ENCODE peak calls at places on chromosomes 5 and 9, in five cellular contexts. One of them, this sample, is unnamed.

GRCh38 chr5:76556511-76557221 is 66.5 kb downstream of the F2RL2 start:
- DNase-seq in coronary artery: no peak
- DNase-seq in CD4-positive, alpha-beta memory T cell: no peak
- DNase-seq in adipocyte: no peak
- DNase-seq in tibial artery: no peak
- DNase-seq in this sample: no peak

GRCh38 chr5:61320860-61321259 is 11.2 kb upstream of the ZSWIM6 start:
- DNase-seq in CD4-positive, alpha-beta memory T cell: no peak
- DNase-seq in tibial artery: no peak
- DNase-seq in adipocyte: no peak
- DNase-seq in coronary artery: no peak
- DNase-seq in this sample: no peak

GRCh38 chr9:20863910-20864309 is 167.5 kb downstream of the HACD4 start:
- DNase-seq in tibial artery: no peak
- DNase-seq in adipocyte: no peak
- DNase-seq in CD4-positive, alpha-beta memory T cell: no peak
- DNase-seq in coronary artery: no peak
- DNase-seq in this sample: no peak

GRCh38 chr9:88726803-88727202 is 191.8 kb downstream of the NXNL2 start:
- DNase-seq in adipocyte: no peak
- DNase-seq in CD4-positive, alpha-beta memory T cell: no peak
- DNase-seq in tibial artery: no peak
- DNase-seq in coronary artery: no peak
- DNase-seq in this sample: no peak

GRCh38 chr5:8386889-8387288 is 517.9 kb downstream of the MTRR start:
- DNase-seq in adipocyte: no peak
- DNase-seq in CD4-positive, alpha-beta memory T cell: no peak
- DNase-seq in tibial artery: no peak
- DNase-seq in coronary artery: no peak
- DNase-seq in this sample: no peak

GRCh38 chr5:61572959-61573358 is 240.9 kb downstream of the ZSWIM6 start:
- DNase-seq in adipocyte: no peak
- DNase-seq in tibial artery: no peak
- DNase-seq in coronary artery: no peak
- DNase-seq in CD4-positive, alpha-beta memory T cell: no peak
- DNase-seq in this sample: no peak

GRCh38 chr5:81971086-81971693 is 633 bp upstream of the ATG10 start:
- DNase-seq in tibial artery: no peak
- DNase-seq in adipocyte: peak; percentile 64
- DNase-seq in CD4-positive, alpha-beta memory T cell: peak; percentile 60
- DNase-seq in coronary artery: no peak
- DNase-seq in this sample: peak; percentile 3

GRCh38 chr5:92956886-92957285 is 624.1 kb downstream of the NR2F1-AS1 start:
- DNase-seq in tibial artery: no peak
- DNase-seq in coronary artery: no peak
- DNase-seq in CD4-positive, alpha-beta memory T cell: no peak
- DNase-seq in adipocyte: no peak
- DNase-seq in this sample: no peak

GRCh38 chr9:91220491-91221135 is 141.1 kb downstream of the AUH start:
- DNase-seq in coronary artery: no peak
- DNase-seq in CD4-positive, alpha-beta memory T cell: no peak
- DNase-seq in adipocyte: no peak
- DNase-seq in tibial artery: no peak
- DNase-seq in this sample: no peak

GRCh38 chr5:167998148-167998767 is 293.2 kb upstream of the WWC1 start:
- DNase-seq in CD4-positive, alpha-beta memory T cell: no peak
- DNase-seq in coronary artery: no peak
- DNase-seq in tibial artery: no peak
- DNase-seq in adipocyte: no peak
- DNase-seq in this sample: no peak

GRCh38 chr5:61301820-61302563 is 30.1 kb upstream of the ZSWIM6 start:
- DNase-seq in tibial artery: peak; percentile 94
- DNase-seq in adipocyte: peak; percentile 99
- DNase-seq in coronary artery: peak; percentile 93
- DNase-seq in CD4-positive, alpha-beta memory T cell: no peak
- DNase-seq in this sample: peak; percentile 98

GRCh38 chr5:96809898-96810297 is 2.2 kb upstream of the ERAP1 start:
- DNase-seq in adipocyte: no peak
- DNase-seq in CD4-positive, alpha-beta memory T cell: no peak
- DNase-seq in coronary artery: no peak
- DNase-seq in tibial artery: no peak
- DNase-seq in this sample: no peak

GRCh38 chr5:10789021-10789420 is 28.0 kb upstream of the DAP start:
- DNase-seq in CD4-positive, alpha-beta memory T cell: no peak
- DNase-seq in adipocyte: peak; percentile 79
- DNase-seq in coronary artery: no peak
- DNase-seq in tibial artery: no peak
- DNase-seq in this sample: no peak

GRCh38 chr9:6640268-6641072 is 5.1 kb downstream of the GLDC start:
- DNase-seq in coronary artery: no peak
- DNase-seq in CD4-positive, alpha-beta memory T cell: no peak
- DNase-seq in adipocyte: no peak
- DNase-seq in tibial artery: no peak
- DNase-seq in this sample: peak; percentile 16

GRCh38 chr9:126658964-126659555 is 45.3 kb downstream of the LMX1B start:
- DNase-seq in tibial artery: no peak
- DNase-seq in coronary artery: no peak
- DNase-seq in CD4-positive, alpha-beta memory T cell: no peak
- DNase-seq in adipocyte: no peak
- DNase-seq in this sample: no peak

GRCh38 chr5:154866841-154867240 is 8.4 kb downstream of the CNOT8 start:
- DNase-seq in adipocyte: peak; percentile 27
- DNase-seq in coronary artery: no peak
- DNase-seq in CD4-positive, alpha-beta memory T cell: no peak
- DNase-seq in tibial artery: no peak
- DNase-seq in this sample: no peak

GRCh38 chr5:164475339-164475977 is 970.0 kb downstream of the MAT2B start:
- DNase-seq in coronary artery: no peak
- DNase-seq in tibial artery: no peak
- DNase-seq in CD4-positive, alpha-beta memory T cell: no peak
- DNase-seq in adipocyte: peak; percentile 74
- DNase-seq in this sample: peak; percentile 10

GRCh38 chr5:2746642-2747041 is 4.8 kb downstream of the IRX2 start:
- DNase-seq in adipocyte: no peak
- DNase-seq in CD4-positive, alpha-beta memory T cell: no peak
- DNase-seq in coronary artery: no peak
- DNase-seq in tibial artery: no peak
- DNase-seq in this sample: no peak

GRCh38 chr5:71475788-71476384 is 20.4 kb downstream of the BDP1 start:
- DNase-seq in coronary artery: no peak
- DNase-seq in CD4-positive, alpha-beta memory T cell: peak; percentile 16
- DNase-seq in adipocyte: peak; percentile 36
- DNase-seq in tibial artery: no peak
- DNase-seq in this sample: peak; percentile 18

GRCh38 chr5:171534009-171534895 is 114.8 kb downstream of the FGF18 start:
- DNase-seq in adipocyte: no peak
- DNase-seq in tibial artery: no peak
- DNase-seq in CD4-positive, alpha-beta memory T cell: no peak
- DNase-seq in coronary artery: no peak
- DNase-seq in this sample: no peak

GRCh38 chr5:39517800-39518199 is 93.0 kb upstream of the DAB2 start:
- DNase-seq in tibial artery: no peak
- DNase-seq in adipocyte: peak; percentile 72
- DNase-seq in coronary artery: no peak
- DNase-seq in CD4-positive, alpha-beta memory T cell: no peak
- DNase-seq in this sample: no peak

GRCh38 chr5:180155331-180155881 is 53.6 kb downstream of the RASGEF1C start:
- DNase-seq in coronary artery: no peak
- DNase-seq in CD4-positive, alpha-beta memory T cell: no peak
- DNase-seq in adipocyte: no peak
- DNase-seq in tibial artery: no peak
- DNase-seq in this sample: no peak

GRCh38 chr5:157603333-157604190 is 28.0 kb upstream of the ADAM19 start:
- DNase-seq in CD4-positive, alpha-beta memory T cell: peak; percentile 72
- DNase-seq in tibial artery: no peak
- DNase-seq in adipocyte: peak; percentile 67
- DNase-seq in coronary artery: no peak
- DNase-seq in this sample: peak; percentile 18

GRCh38 chr9:135499326-135500070 is 984 bp upstream of the MRPS2 start:
- DNase-seq in CD4-positive, alpha-beta memory T cell: peak; percentile 85
- DNase-seq in adipocyte: peak; percentile 96
- DNase-seq in coronary artery: peak; percentile 95
- DNase-seq in tibial artery: peak; percentile 97
- DNase-seq in this sample: peak; percentile 85

GRCh38 chr5:138873096-138873885 is 1.8 kb downstream of the LRRTM2 start:
- DNase-seq in coronary artery: no peak
- DNase-seq in adipocyte: no peak
- DNase-seq in CD4-positive, alpha-beta memory T cell: no peak
- DNase-seq in tibial artery: no peak
- DNase-seq in this sample: no peak

GRCh38 chr9:90343360-90343759 is 299.3 kb downstream of the DIRAS2 start:
- DNase-seq in coronary artery: no peak
- DNase-seq in CD4-positive, alpha-beta memory T cell: no peak
- DNase-seq in adipocyte: no peak
- DNase-seq in tibial artery: no peak
- DNase-seq in this sample: no peak

GRCh38 chr9:2271426-2271825 is 256.3 kb downstream of the SMARCA2 start:
- DNase-seq in adipocyte: no peak
- DNase-seq in coronary artery: no peak
- DNase-seq in tibial artery: no peak
- DNase-seq in CD4-positive, alpha-beta memory T cell: no peak
- DNase-seq in this sample: no peak

GRCh38 chr9:86925686-86926085 is 21.6 kb downstream of the GAS1 start:
- DNase-seq in tibial artery: no peak
- DNase-seq in adipocyte: peak; percentile 86
- DNase-seq in coronary artery: no peak
- DNase-seq in CD4-positive, alpha-beta memory T cell: no peak
- DNase-seq in this sample: no peak

GRCh38 chr9:109251080-109251775 is 69.6 kb downstream of the EPB41L4B start:
- DNase-seq in adipocyte: peak; percentile 27
- DNase-seq in coronary artery: no peak
- DNase-seq in tibial artery: no peak
- DNase-seq in CD4-positive, alpha-beta memory T cell: no peak
- DNase-seq in this sample: peak; percentile 97

DNA sequence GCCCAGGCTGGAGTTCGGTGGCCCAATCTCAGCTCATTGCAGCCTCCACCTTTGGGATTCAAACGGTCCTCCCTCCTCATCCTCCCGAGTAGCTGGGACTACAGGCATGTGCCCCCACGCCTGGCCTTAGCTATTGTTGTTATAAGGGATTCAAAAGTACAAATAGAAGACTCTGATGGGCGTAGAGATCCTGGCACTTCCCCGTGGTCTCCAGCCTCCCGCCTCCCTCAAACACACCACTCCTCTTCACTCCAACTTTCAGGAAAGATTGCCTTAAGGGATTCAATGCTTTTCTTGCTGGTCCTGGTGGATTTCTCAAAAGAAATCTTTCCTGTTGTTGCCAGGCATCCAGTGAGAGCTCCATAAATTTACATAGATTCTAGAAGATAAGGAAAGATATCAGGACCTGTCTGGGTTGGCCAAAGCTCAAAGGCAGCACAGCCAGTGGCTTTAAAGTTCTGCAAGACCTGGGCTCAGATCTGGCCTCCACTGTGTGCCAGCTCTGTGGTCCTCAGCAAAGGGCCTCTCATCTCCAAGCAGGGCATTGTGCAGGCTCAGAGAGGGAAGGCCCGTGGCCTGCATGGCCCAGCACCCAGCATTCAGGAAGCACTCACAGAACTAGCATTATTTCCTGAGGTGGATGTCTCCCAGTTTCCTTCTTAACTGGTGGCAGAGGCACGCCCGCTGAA is 1.1 kb downstream of the AIF1L start:
- DNase-seq in CD4-positive, alpha-beta memory T cell: no peak
- DNase-seq in tibial artery: no peak
- DNase-seq in coronary artery: no peak
- DNase-seq in adipocyte: no peak
- DNase-seq in this sample: no peak
- H3K4me3 ChIP-seq in CD4-positive, alpha-beta memory T cell: no peak overlapping the region
- H3K4me3 ChIP-seq in tibial artery: peak overlapping the region; percentile 83
- H3K4me3 ChIP-seq in coronary artery: peak overlapping the region; percentile 74
- H3K4me3 ChIP-seq in adipocyte: no peak overlapping the region
- H3K4me3 ChIP-seq in this sample: peak overlapping the region; percentile 57

DNA sequence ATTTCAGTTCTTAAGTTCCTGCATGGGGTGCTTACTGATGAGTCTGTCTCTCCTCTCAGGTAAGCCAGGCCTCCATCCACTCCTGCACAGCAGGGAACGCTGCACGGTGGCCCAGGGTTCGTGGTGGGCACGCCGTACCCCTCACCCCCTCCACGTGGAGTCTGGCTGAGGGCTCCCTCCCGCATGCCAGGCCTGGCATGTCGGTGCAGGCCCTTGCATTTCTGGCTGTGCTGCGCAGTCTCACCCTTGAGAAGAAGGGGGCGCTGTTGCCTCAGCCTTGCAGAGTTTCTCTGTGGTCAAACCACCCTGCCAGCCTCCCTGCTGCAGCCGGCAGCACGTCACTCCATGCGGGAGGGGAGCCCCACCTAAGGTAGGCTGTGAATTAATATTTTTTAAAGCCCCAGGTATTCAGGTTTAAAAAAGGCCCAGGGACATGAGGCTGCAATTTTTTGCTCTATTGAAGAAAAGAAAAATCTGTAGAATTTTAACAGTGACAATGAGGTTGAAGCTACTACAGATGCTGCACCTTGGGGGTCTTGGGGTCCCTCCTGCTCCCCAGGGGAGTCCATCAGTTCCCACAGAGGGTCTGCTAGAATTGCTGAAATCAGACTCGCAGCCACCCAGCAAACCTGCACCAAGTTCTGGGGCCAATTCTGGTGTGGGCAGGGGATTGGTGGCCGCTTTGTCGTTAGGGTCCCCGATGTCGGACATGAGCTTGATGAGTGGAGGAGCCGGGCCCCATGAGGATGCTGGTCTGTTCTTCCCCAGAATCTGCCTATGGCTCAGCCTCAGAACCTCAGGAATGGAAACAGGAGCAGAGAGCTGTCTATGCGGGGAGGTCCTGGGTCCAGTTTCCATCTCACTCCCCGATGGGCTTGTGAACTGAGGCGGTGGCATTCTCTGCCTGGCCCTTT is 52.6 kb downstream of the TENT4A start:
- DNase-seq in coronary artery: peak; percentile 84
- DNase-seq in adipocyte: peak; percentile 75
- DNase-seq in tibial artery: peak; percentile 88
- DNase-seq in CD4-positive, alpha-beta memory T cell: peak; percentile 49
- DNase-seq in this sample: peak; percentile 43
- H3K4me3 ChIP-seq in coronary artery: peak overlapping the region; percentile 61
- H3K4me3 ChIP-seq in adipocyte: no peak overlapping the region
- H3K4me3 ChIP-seq in tibial artery: peak overlapping the region; percentile 14
- H3K4me3 ChIP-seq in CD4-positive, alpha-beta memory T cell: no peak overlapping the region
- H3K4me3 ChIP-seq in this sample: no peak overlapping the region

GRCh38 chr9:70415476-70415875 is 1.0 kb upstream of the KLF9 start:
- DNase-seq in CD4-positive, alpha-beta memory T cell: no peak
- DNase-seq in adipocyte: no peak
- DNase-seq in tibial artery: no peak
- DNase-seq in coronary artery: no peak
- DNase-seq in this sample: no peak
- H3K4me3 ChIP-seq in CD4-positive, alpha-beta memory T cell: no peak overlapping the region
- H3K4me3 ChIP-seq in adipocyte: peak overlapping the region; percentile 98
- H3K4me3 ChIP-seq in tibial artery: peak overlapping the region; percentile 97
- H3K4me3 ChIP-seq in coronary artery: peak overlapping the region; percentile 99
- H3K4me3 ChIP-seq in this sample: no peak overlapping the region

DNA sequence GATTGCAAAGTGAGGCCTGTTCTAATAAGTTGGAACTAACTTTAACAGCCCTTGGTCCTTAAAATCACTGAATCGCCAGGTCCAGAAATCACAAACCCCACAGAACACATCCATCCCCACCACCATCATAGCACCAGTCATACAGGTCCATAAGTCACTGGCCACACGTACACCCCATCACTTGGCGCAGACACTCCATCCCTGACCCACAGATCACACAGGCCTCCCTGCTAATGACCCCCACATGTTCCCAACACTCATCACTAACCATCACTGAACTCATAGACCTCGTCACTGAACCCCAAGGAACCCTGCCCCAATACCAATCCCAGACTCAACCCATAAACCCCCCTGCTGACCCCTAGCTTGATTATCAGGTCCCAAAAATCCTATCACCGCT is 41.2 kb upstream of the ZNF300 start:
- DNase-seq in adipocyte: no peak
- DNase-seq in tibial artery: no peak
- DNase-seq in coronary artery: no peak
- DNase-seq in CD4-positive, alpha-beta memory T cell: no peak
- DNase-seq in this sample: no peak
- H3K4me3 ChIP-seq in adipocyte: peak overlapping the region; percentile 81
- H3K4me3 ChIP-seq in tibial artery: peak overlapping the region; percentile 65
- H3K4me3 ChIP-seq in coronary artery: peak overlapping the region; percentile 81
- H3K4me3 ChIP-seq in CD4-positive, alpha-beta memory T cell: no peak overlapping the region
- H3K4me3 ChIP-seq in this sample: no peak overlapping the region

This sample was measured in HepG2.